ENCODE peak calls at places on chromosomes 4 and X, in six cellular contexts. E is pancreas, P is GM23248, T is A673, D is tibial artery, S is endodermal cell. Q is an unnamed sample.
A peak's percentile ranks its signal among the peaks of the same experiment; 100 is the strongest.

GRCh38 chr4:19130836-19131235 is 1109.3 kb upstream of the LCORL start:
- DNase-seq in E (no peak), P (peak; percentile 68), T (no peak), D (no peak), S (no peak), Q (no peak)

GRCh38 chrX:63506320-63506719 is 155.2 kb upstream of the SPIN4 start:
- DNase-seq in E (no peak), P (peak; percentile 44), T (peak; percentile 11), D (no peak), S (no peak), Q (no peak)

GRCh38 chr4:99564921-99565320 is 1.1 kb upstream of the TRMT10A start:
- DNase-seq in E (no peak), P (no peak), T (no peak), D (no peak), S (no peak), Q (no peak)

GRCh38 chrX:2794336-2794735 is 34.4 kb upstream of the GYG2 start:
- DNase-seq in E (no peak), P (no peak), T (no peak), D (no peak), S (peak; percentile 51), Q (no peak)

GRCh38 chr4:72602396-72602795 is 33.4 kb upstream of the ADAMTS3 start:
- DNase-seq in E (no peak), P (no peak), T (no peak), D (no peak), S (no peak), Q (no peak)

GRCh38 chr4:25925486-25926201 is 11.6 kb downstream of the SMIM20 start:
- DNase-seq in E (no peak), P (peak; percentile 70), T (peak; percentile 54), D (peak; percentile 41), S (peak; percentile 83), Q (no peak)

GRCh38 chr4:16969696-16970135 is 71.3 kb upstream of the LDB2 start:
- DNase-seq in E (no peak), P (peak; percentile 78), T (no peak), D (peak; percentile 81), S (no peak), Q (no peak)

GRCh38 chr4:145719752-145720624 is 40.0 kb downstream of the C4orf51 start:
- DNase-seq in E (no peak), P (no peak), T (no peak), D (no peak), S (no peak), Q (peak; percentile 40)

DNA sequence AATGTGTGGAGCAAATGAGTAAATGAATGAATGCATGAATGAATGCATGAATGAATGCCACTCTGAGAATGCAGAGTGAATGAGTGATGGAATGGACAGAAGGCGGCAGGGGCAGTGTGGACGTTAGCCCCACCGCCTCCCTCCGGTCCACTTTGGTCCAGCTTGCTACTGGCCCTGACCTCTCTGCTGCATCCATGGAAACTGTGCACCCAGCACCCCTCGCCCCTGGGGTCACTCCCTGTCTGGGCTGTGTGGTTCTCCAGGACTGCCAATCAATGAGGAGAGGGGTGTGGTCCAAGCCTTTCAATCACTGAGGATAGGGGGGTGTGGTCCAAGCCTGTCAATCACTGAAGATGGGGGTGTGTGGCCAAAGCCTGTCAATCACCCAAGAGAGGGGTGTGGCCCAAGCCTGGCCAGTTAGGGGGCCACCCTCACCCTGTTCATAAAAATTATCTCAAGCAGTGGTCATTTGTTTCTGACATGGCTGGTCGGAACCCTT is 39.2 kb upstream of the ASMTL start:
- DNase-seq in E (no peak), P (peak; percentile 14), T (peak; percentile 72), D (no peak), S (peak; percentile 90), Q (peak; percentile 66)
- H3K36me3 ChIP-seq in E (no peaks in the 10 kb centered on the region), P (no peaks in the 10 kb centered on the region), T (no peaks in the 10 kb centered on the region), D (no peaks in the 10 kb centered on the region), S (no peaks in the 10 kb centered on the region), Q (peaks cover 26% of the 10 kb centered on the region)

GRCh38 chr4:153483432-153484418 is 17.6 kb downstream of the TMEM131L start:
- DNase-seq in E (no peak), P (no peak), T (peak; percentile 20), D (no peak), S (no peak), Q (no peak)

GRCh38 chr4:153486281-153487151 is 20.4 kb downstream of the TMEM131L start:
- DNase-seq in E (peak; percentile 54), P (peak; percentile 93), T (peak; percentile 29), D (no peak), S (peak; percentile 89), Q (peak; percentile 34)

GRCh38 chr4:153485860-153486259 is 19.7 kb downstream of the TMEM131L start:
- DNase-seq in E (no peak), P (no peak), T (no peak), D (no peak), S (no peak), Q (no peak)

GRCh38 chr4:153488006-153488718 is 22.0 kb downstream of the TMEM131L start:
- DNase-seq in E (no peak), P (no peak), T (no peak), D (peak; percentile 35), S (peak; percentile 67), Q (peak; percentile 73)

GRCh38 chr4:153485374-153485773 is 19.2 kb downstream of the TMEM131L start:
- DNase-seq in E (no peak), P (no peak), T (no peak), D (no peak), S (no peak), Q (no peak)
- H3K4me1 ChIP-seq in E (peaks cover 46% of the 10 kb centered on the region), P (peaks cover 39% of the 10 kb centered on the region), T (peaks cover 48% of the 10 kb centered on the region), D (peaks cover 89% of the 10 kb centered on the region), S (peaks cover 16% of the 10 kb centered on the region), Q (peaks cover 69% of the 10 kb centered on the region)

GRCh38 chr4:156948738-156949137 is 22.9 kb downstream of the PDGFC start:
- DNase-seq in E (no peak), P (no peak), T (no peak), D (no peak), S (no peak), Q (no peak)
- H3K36me3 ChIP-seq in E (no peaks in the 10 kb centered on the region), P (no peaks in the 10 kb centered on the region), T (no peaks in the 10 kb centered on the region), D (no peaks in the 10 kb centered on the region), S (no peaks in the 10 kb centered on the region), Q (no peaks in the 10 kb centered on the region)

GRCh38 chrX:154373340-154374306 is 811 bp downstream of the FLNA start:
- DNase-seq in E (peak; percentile 78), P (peak; percentile 76), T (peak; percentile 81), D (peak; percentile 73), S (peak; percentile 92), Q (no peak)

GRCh38 chrX:154370882-154371770 is 3.3 kb downstream of the FLNA start:
- DNase-seq in E (peak; percentile 88), P (peak; percentile 96), T (peak; percentile 97), D (peak; percentile 95), S (peak; percentile 95), Q (peak; percentile 88)

GRCh38 chrX:154370300-154370881 is 4.0 kb downstream of the FLNA start:
- DNase-seq in E (no peak), P (peak; percentile 61), T (no peak), D (no peak), S (no peak), Q (no peak)

GRCh38 chrX:154372612-154373022 is 1.8 kb downstream of the FLNA start:
- DNase-seq in E (no peak), P (peak; percentile 68), T (no peak), D (no peak), S (no peak), Q (no peak)

GRCh38 chrX:154371771-154372300 is 2.6 kb downstream of the FLNA start:
- DNase-seq in E (no peak), P (no peak), T (no peak), D (no peak), S (no peak), Q (no peak)
- H3K4me1 ChIP-seq in E (no peaks in the 10 kb centered on the region), P (peaks cover 8% of the 10 kb centered on the region), T (peaks cover 21% of the 10 kb centered on the region), D (peaks cover 30% of the 10 kb centered on the region), S (no peaks in the 10 kb centered on the region), Q (peaks cover 26% of the 10 kb centered on the region)

GRCh38 chr4:185194924-185195632 is 8.7 kb downstream of the CFAP97 start:
- DNase-seq in E (no peak), P (no peak), T (no peak), D (no peak), S (no peak), Q (no peak)
- H3K36me3 ChIP-seq in E (no peaks in the 10 kb centered on the region), P (peaks cover 11% of the 10 kb centered on the region), T (peaks cover 13% of the 10 kb centered on the region), D (peaks cover 3% of the 10 kb centered on the region), S (peaks cover 10% of the 10 kb centered on the region), Q (peaks cover 7% of the 10 kb centered on the region)

Q was measured in naive thymus-derived CD4-positive, alpha-beta T cell.